ENCODE peak calls at places on chromosome 12, in seven cellular contexts. One of them, this sample, is unnamed.

GRCh38 chr12:47078733-47079364 is 572 bp upstream of the PCED1B start:
- DNase-seq in C1 segment of cervical spinal cord: no peak
- DNase-seq in NCI-H460: no peak
- DNase-seq in NCI-H82: peak
- DNase-seq in T-helper 22 cell: peak
- DNase-seq in stimulated activated CD8-positive, alpha-beta memory T cell treated with anti-CD3 and anti-CD28 coated beads, Interleukin-4, amount 100 ng/mL, for 48 hours: peak
- DNase-seq in RWPE1: no peak
- DNase-seq in this sample: peak

GRCh38 chr12:39145175-39145999 is 240.0 kb upstream of the CPNE8 start:
- DNase-seq in C1 segment of cervical spinal cord: no peak
- DNase-seq in NCI-H460: peak
- DNase-seq in NCI-H82: no peak
- DNase-seq in T-helper 22 cell: no peak
- DNase-seq in stimulated activated CD8-positive, alpha-beta memory T cell treated with anti-CD3 and anti-CD28 coated beads, Interleukin-4, amount 100 ng/mL, for 48 hours: peak
- DNase-seq in RWPE1: no peak
- DNase-seq in this sample: peak

GRCh38 chr12:89864419-89864818 is 155.8 kb upstream of the ATP2B1 start:
- DNase-seq in C1 segment of cervical spinal cord: no peak
- DNase-seq in NCI-H460: no peak
- DNase-seq in NCI-H82: no peak
- DNase-seq in T-helper 22 cell: no peak
- DNase-seq in stimulated activated CD8-positive, alpha-beta memory T cell treated with anti-CD3 and anti-CD28 coated beads, Interleukin-4, amount 100 ng/mL, for 48 hours: no peak
- DNase-seq in RWPE1: no peak
- DNase-seq in this sample: no peak

GRCh38 chr12:21697829-21698630 is 40.4 kb upstream of the LDHB start:
- DNase-seq in C1 segment of cervical spinal cord: no peak
- DNase-seq in NCI-H460: peak
- DNase-seq in NCI-H82: peak
- DNase-seq in T-helper 22 cell: no peak
- DNase-seq in stimulated activated CD8-positive, alpha-beta memory T cell treated with anti-CD3 and anti-CD28 coated beads, Interleukin-4, amount 100 ng/mL, for 48 hours: no peak
- DNase-seq in RWPE1: no peak
- DNase-seq in this sample: no peak

GRCh38 chr12:13288937-13289643 is 92.6 kb downstream of the EMP1 start:
- DNase-seq in C1 segment of cervical spinal cord: no peak
- DNase-seq in NCI-H460: no peak
- DNase-seq in NCI-H82: peak
- DNase-seq in T-helper 22 cell: no peak
- DNase-seq in stimulated activated CD8-positive, alpha-beta memory T cell treated with anti-CD3 and anti-CD28 coated beads, Interleukin-4, amount 100 ng/mL, for 48 hours: no peak
- DNase-seq in RWPE1: no peak
- DNase-seq in this sample: no peak

GRCh38 chr12:62484234-62484633 is 17.6 kb downstream of the MON2 start:
- DNase-seq in C1 segment of cervical spinal cord: no peak
- DNase-seq in NCI-H460: no peak
- DNase-seq in NCI-H82: no peak
- DNase-seq in T-helper 22 cell: no peak
- DNase-seq in stimulated activated CD8-positive, alpha-beta memory T cell treated with anti-CD3 and anti-CD28 coated beads, Interleukin-4, amount 100 ng/mL, for 48 hours: no peak
- DNase-seq in RWPE1: peak
- DNase-seq in this sample: no peak

GRCh38 chr12:42190376-42190775 is 45.7 kb upstream of the GXYLT1 start:
- DNase-seq in C1 segment of cervical spinal cord: no peak
- DNase-seq in NCI-H460: no peak
- DNase-seq in NCI-H82: no peak
- DNase-seq in T-helper 22 cell: no peak
- DNase-seq in stimulated activated CD8-positive, alpha-beta memory T cell treated with anti-CD3 and anti-CD28 coated beads, Interleukin-4, amount 100 ng/mL, for 48 hours: no peak
- DNase-seq in RWPE1: no peak
- DNase-seq in this sample: no peak

GRCh38 chr12:105077435-105077834 is 6.8 kb downstream of the ALDH1L2 start:
- DNase-seq in C1 segment of cervical spinal cord: no peak
- DNase-seq in NCI-H460: no peak
- DNase-seq in NCI-H82: no peak
- DNase-seq in T-helper 22 cell: no peak
- DNase-seq in stimulated activated CD8-positive, alpha-beta memory T cell treated with anti-CD3 and anti-CD28 coated beads, Interleukin-4, amount 100 ng/mL, for 48 hours: no peak
- DNase-seq in RWPE1: no peak
- DNase-seq in this sample: no peak

GRCh38 chr12:127425474-127425873 is 841.5 kb upstream of the TMEM132C start:
- DNase-seq in C1 segment of cervical spinal cord: no peak
- DNase-seq in NCI-H460: no peak
- DNase-seq in NCI-H82: no peak
- DNase-seq in T-helper 22 cell: no peak
- DNase-seq in stimulated activated CD8-positive, alpha-beta memory T cell treated with anti-CD3 and anti-CD28 coated beads, Interleukin-4, amount 100 ng/mL, for 48 hours: no peak
- DNase-seq in RWPE1: no peak
- DNase-seq in this sample: no peak

GRCh38 chr12:3755898-3756297 is 3.0 kb upstream of the CRACR2A start:
- DNase-seq in C1 segment of cervical spinal cord: no peak
- DNase-seq in NCI-H460: no peak
- DNase-seq in NCI-H82: no peak
- DNase-seq in T-helper 22 cell: no peak
- DNase-seq in stimulated activated CD8-positive, alpha-beta memory T cell treated with anti-CD3 and anti-CD28 coated beads, Interleukin-4, amount 100 ng/mL, for 48 hours: no peak
- DNase-seq in RWPE1: no peak
- DNase-seq in this sample: no peak

GRCh38 chr12:4539167-4539870 is 629 bp downstream of the RAD51AP1 start:
- DNase-seq in C1 segment of cervical spinal cord: no peak
- DNase-seq in NCI-H460: no peak
- DNase-seq in NCI-H82: peak
- DNase-seq in T-helper 22 cell: no peak
- DNase-seq in stimulated activated CD8-positive, alpha-beta memory T cell treated with anti-CD3 and anti-CD28 coated beads, Interleukin-4, amount 100 ng/mL, for 48 hours: no peak
- DNase-seq in RWPE1: no peak
- DNase-seq in this sample: no peak

GRCh38 chr12:34395056-34396005 is 373.0 kb downstream of the ALG10 start:
- DNase-seq in C1 segment of cervical spinal cord: no peak
- DNase-seq in NCI-H460: no peak
- DNase-seq in NCI-H82: no peak
- DNase-seq in T-helper 22 cell: no peak
- DNase-seq in stimulated activated CD8-positive, alpha-beta memory T cell treated with anti-CD3 and anti-CD28 coated beads, Interleukin-4, amount 100 ng/mL, for 48 hours: peak
- DNase-seq in RWPE1: no peak
- DNase-seq in this sample: no peak

GRCh38 chr12:95789126-95790024 is 1.2 kb downstream of the NTN4 start:
- DNase-seq in C1 segment of cervical spinal cord: no peak
- DNase-seq in NCI-H460: peak
- DNase-seq in NCI-H82: peak
- DNase-seq in T-helper 22 cell: no peak
- DNase-seq in stimulated activated CD8-positive, alpha-beta memory T cell treated with anti-CD3 and anti-CD28 coated beads, Interleukin-4, amount 100 ng/mL, for 48 hours: no peak
- DNase-seq in RWPE1: no peak
- DNase-seq in this sample: no peak

GRCh38 chr12:132571051-132571450 is 39.3 kb downstream of the LRCOL1 start:
- DNase-seq in C1 segment of cervical spinal cord: no peak
- DNase-seq in NCI-H460: no peak
- DNase-seq in NCI-H82: no peak
- DNase-seq in T-helper 22 cell: no peak
- DNase-seq in stimulated activated CD8-positive, alpha-beta memory T cell treated with anti-CD3 and anti-CD28 coated beads, Interleukin-4, amount 100 ng/mL, for 48 hours: no peak
- DNase-seq in RWPE1: no peak
- DNase-seq in this sample: no peak

This sample was measured in stimulated activated naive CD8-positive, alpha-beta T cell treated with anti-CD3 and anti-CD28 coated beads, Interleukin-15, Interleukin-2, amounts not matched to agents 100 U/mL and 50 U/mL, for 24 hours.